ENCODE peak calls at places on chromosomes 13 and 19, in six cellular contexts. K, X, V, L, C and A are unnamed samples.

GRCh38 chr13:99033814-99034213 is 56.0 kb upstream of the DOCK9 start:
- DNase-seq in K (peak), X (peak), V (no peak), L (no peak), C (no peak), A (peak)

GRCh38 chr13:33751151-33751550 is 66.8 kb upstream of the RFC3 start:
- DNase-seq in K (peak), X (no peak), V (no peak), L (no peak), C (no peak), A (peak)

GRCh38 chr19:6378036-6378435 is 2.3 kb upstream of the PSPN start:
- DNase-seq in K (no peak), X (no peak), V (no peak), L (no peak), C (no peak), A (peak)

GRCh38 chr13:99908129-99908805 is 63.3 kb downstream of the ZIC5 start:
- DNase-seq in K (no peak), X (no peak), V (no peak), L (no peak), C (no peak), A (no peak)

GRCh38 chr13:38417727-38418126 is 68.1 kb downstream of the UFM1 start:
- DNase-seq in K (peak), X (no peak), V (no peak), L (no peak), C (no peak), A (peak)

GRCh38 chr19:28184997-28185396 is 1028.0 kb downstream of the UQCRFS1 start:
- DNase-seq in K (no peak), X (no peak), V (no peak), L (no peak), C (no peak), A (no peak)

GRCh38 chr13:34462843-34463242 is 479.2 kb upstream of the NBEA start:
- DNase-seq in K (no peak), X (no peak), V (no peak), L (no peak), C (no peak), A (peak)

GRCh38 chr13:36131931-36132297 is 732 bp upstream of the DCLK1 start:
- DNase-seq in K (no peak), X (no peak), V (no peak), L (no peak), C (peak), A (peak)

GRCh38 chr13:31321457-31321856 is 121.7 kb downstream of the B3GLCT start:
- DNase-seq in K (no peak), X (no peak), V (no peak), L (no peak), C (no peak), A (no peak)

GRCh38 chr13:60001892-60002291 is 161.8 kb downstream of the DIAPH3 start:
- DNase-seq in K (peak), X (no peak), V (no peak), L (no peak), C (no peak), A (no peak)

GRCh38 chr13:31145417-31145816 is 16.3 kb downstream of the HSPH1 start:
- DNase-seq in K (no peak), X (no peak), V (no peak), L (no peak), C (no peak), A (no peak)

GRCh38 chr13:31069808-31070544 is 91.7 kb downstream of the HSPH1 start:
- DNase-seq in K (no peak), X (no peak), V (no peak), L (no peak), C (no peak), A (no peak)

GRCh38 chr13:99352351-99353271 is 45.4 kb upstream of the GPR183 start:
- DNase-seq in K (no peak), X (no peak), V (no peak), L (no peak), C (no peak), A (no peak)

GRCh38 chr19:45782162-45782623 is at the start of gene DMPK:
- DNase-seq in K (no peak), X (no peak), V (no peak), L (no peak), C (peak), A (no peak)

GRCh38 chr13:98105929-98106336 is 37.0 kb upstream of the FARP1 start:
- DNase-seq in K (no peak), X (no peak), V (no peak), L (no peak), C (no peak), A (peak)

GRCh38 chr13:22252281-22252830 is 581.5 kb downstream of the FGF9 start:
- DNase-seq in K (no peak), X (no peak), V (no peak), L (no peak), C (no peak), A (no peak)

GRCh38 chr19:35142531-35143230 is 374 bp upstream of the FXYD7 start:
- DNase-seq in K (no peak), X (no peak), V (no peak), L (peak), C (peak), A (peak)

GRCh38 chr19:38023245-38023644 is 116.2 kb downstream of the SIPA1L3 start:
- DNase-seq in K (peak), X (no peak), V (no peak), L (no peak), C (no peak), A (peak)

GRCh38 chr13:47723898-47724297 is 277.2 kb downstream of the SUCLA2 start:
- DNase-seq in K (no peak), X (no peak), V (no peak), L (no peak), C (no peak), A (no peak)

GRCh38 chr19:1618157-1619093 is 13.2 kb upstream of the UQCR11 start:
- DNase-seq in K (no peak), X (no peak), V (no peak), L (no peak), C (peak), A (peak)